ENCODE peak calls at places on chromosomes 4 and X, in six cellular contexts. One of them, this sample, is unnamed.
A peak's percentile ranks its signal among the peaks of the same experiment; 100 is the strongest.

GRCh38 chr4:53547983-53548382 is 43.3 kb downstream of the LNX1 start:
- DNase-seq in OCI-LY7: no peak
- DNase-seq in tibial artery: no peak
- DNase-seq in stomach: no peak
- DNase-seq in BJ: no peak
- DNase-seq in breast epithelium: no peak
- DNase-seq in this sample: no peak

GRCh38 chrX:151402719-151403390 is 5.8 kb downstream of the VMA21 start:
- DNase-seq in BJ: no peak
- DNase-seq in OCI-LY7: no peak
- DNase-seq in stomach: peak; percentile 54
- DNase-seq in tibial artery: no peak
- DNase-seq in breast epithelium: no peak
- DNase-seq in this sample: no peak

GRCh38 chr4:13851541-13851940 is 224.0 kb upstream of the BOD1L1 start:
- DNase-seq in stomach: no peak
- DNase-seq in breast epithelium: no peak
- DNase-seq in OCI-LY7: no peak
- DNase-seq in tibial artery: no peak
- DNase-seq in BJ: no peak
- DNase-seq in this sample: no peak

GRCh38 chr4:829761-830655 is 4.1 kb upstream of the CPLX1 start:
- DNase-seq in OCI-LY7: no peak
- DNase-seq in BJ: no peak
- DNase-seq in stomach: no peak
- DNase-seq in breast epithelium: no peak
- DNase-seq in tibial artery: peak; percentile 61
- DNase-seq in this sample: no peak

GRCh38 chr4:37597019-37597418 is 89.2 kb downstream of the RELL1 start:
- DNase-seq in tibial artery: no peak
- DNase-seq in OCI-LY7: no peak
- DNase-seq in stomach: no peak
- DNase-seq in breast epithelium: no peak
- DNase-seq in BJ: no peak
- DNase-seq in this sample: no peak

GRCh38 chr4:168574581-168575295 is 77.9 kb downstream of the PALLD start:
- DNase-seq in OCI-LY7: no peak
- DNase-seq in breast epithelium: no peak
- DNase-seq in stomach: no peak
- DNase-seq in tibial artery: no peak
- DNase-seq in BJ: no peak
- DNase-seq in this sample: no peak

GRCh38 chr4:1788254-1788973 is 4.7 kb upstream of the FGFR3 start:
- DNase-seq in tibial artery: no peak
- DNase-seq in stomach: no peak
- DNase-seq in breast epithelium: no peak
- DNase-seq in OCI-LY7: no peak
- DNase-seq in BJ: no peak
- DNase-seq in this sample: no peak

GRCh38 chrX:109624022-109624421 is 950 bp downstream of the KCNE5 start:
- DNase-seq in tibial artery: no peak
- DNase-seq in OCI-LY7: no peak
- DNase-seq in breast epithelium: no peak
- DNase-seq in stomach: no peak
- DNase-seq in BJ: no peak
- DNase-seq in this sample: no peak

GRCh38 chr4:63049726-63050125 is 1359.5 kb downstream of the TECRL start:
- DNase-seq in BJ: no peak
- DNase-seq in stomach: no peak
- DNase-seq in tibial artery: no peak
- DNase-seq in OCI-LY7: no peak
- DNase-seq in breast epithelium: no peak
- DNase-seq in this sample: no peak

GRCh38 chr4:86498560-86499166 is 95.5 kb upstream of the PTPN13 start:
- DNase-seq in OCI-LY7: peak; percentile 50
- DNase-seq in BJ: no peak
- DNase-seq in stomach: no peak
- DNase-seq in breast epithelium: no peak
- DNase-seq in tibial artery: no peak
- DNase-seq in this sample: no peak

GRCh38 chr4:26346203-26346620 is 25.4 kb downstream of the RBPJ start:
- DNase-seq in stomach: peak; percentile 40
- DNase-seq in BJ: no peak
- DNase-seq in tibial artery: no peak
- DNase-seq in breast epithelium: no peak
- DNase-seq in OCI-LY7: no peak
- DNase-seq in this sample: no peak

GRCh38 chr4:110184124-110184790 is 14.2 kb downstream of the ELOVL6 start:
- DNase-seq in breast epithelium: no peak
- DNase-seq in OCI-LY7: no peak
- DNase-seq in BJ: no peak
- DNase-seq in tibial artery: no peak
- DNase-seq in stomach: no peak
- DNase-seq in this sample: no peak

GRCh38 chr4:155371432-155372043 is 5.2 kb downstream of the MAP9 start:
- DNase-seq in tibial artery: no peak
- DNase-seq in stomach: no peak
- DNase-seq in OCI-LY7: peak; percentile 54
- DNase-seq in breast epithelium: no peak
- DNase-seq in BJ: no peak
- DNase-seq in this sample: no peak

GRCh38 chr4:53321151-53321987 is 44.5 kb downstream of the SCFD2 start:
- DNase-seq in BJ: peak; percentile 97
- DNase-seq in OCI-LY7: no peak
- DNase-seq in stomach: no peak
- DNase-seq in breast epithelium: no peak
- DNase-seq in tibial artery: no peak
- DNase-seq in this sample: peak; percentile 23

GRCh38 chr4:75398501-75398900 is 115.7 kb downstream of the RCHY1 start:
- DNase-seq in BJ: no peak
- DNase-seq in breast epithelium: no peak
- DNase-seq in tibial artery: no peak
- DNase-seq in stomach: no peak
- DNase-seq in OCI-LY7: no peak
- DNase-seq in this sample: no peak

GRCh38 chr4:4606321-4606720 is 64.5 kb upstream of the STX18 start:
- DNase-seq in stomach: no peak
- DNase-seq in BJ: no peak
- DNase-seq in breast epithelium: no peak
- DNase-seq in tibial artery: no peak
- DNase-seq in OCI-LY7: no peak
- DNase-seq in this sample: no peak

GRCh38 chr4:164313899-164314298 is 440.0 kb upstream of the SMIM31 start:
- DNase-seq in tibial artery: no peak
- DNase-seq in BJ: no peak
- DNase-seq in OCI-LY7: no peak
- DNase-seq in breast epithelium: no peak
- DNase-seq in stomach: no peak
- DNase-seq in this sample: no peak

GRCh38 chrX:123215397-123216089 is 31.5 kb downstream of the GRIA3 start:
- DNase-seq in breast epithelium: no peak
- DNase-seq in tibial artery: no peak
- DNase-seq in OCI-LY7: no peak
- DNase-seq in BJ: no peak
- DNase-seq in stomach: no peak
- DNase-seq in this sample: no peak

GRCh38 chr4:56972389-56972788 is 5.0 kb downstream of the NOA1 start:
- DNase-seq in OCI-LY7: no peak
- DNase-seq in stomach: no peak
- DNase-seq in tibial artery: no peak
- DNase-seq in breast epithelium: no peak
- DNase-seq in BJ: no peak
- DNase-seq in this sample: no peak

GRCh38 chr4:94480362-94480951 is 28.7 kb downstream of the PDLIM5 start:
- DNase-seq in breast epithelium: no peak
- DNase-seq in stomach: no peak
- DNase-seq in BJ: no peak
- DNase-seq in OCI-LY7: no peak
- DNase-seq in tibial artery: no peak
- DNase-seq in this sample: no peak

GRCh38 chrX:14476169-14476568 is 53.2 kb upstream of the GLRA2 start:
- DNase-seq in BJ: peak; percentile 23
- DNase-seq in stomach: no peak
- DNase-seq in OCI-LY7: no peak
- DNase-seq in breast epithelium: no peak
- DNase-seq in tibial artery: no peak
- DNase-seq in this sample: no peak

GRCh38 chr4:61985426-61985825 is 785.3 kb downstream of the ADGRL3 start:
- DNase-seq in stomach: no peak
- DNase-seq in tibial artery: no peak
- DNase-seq in BJ: no peak
- DNase-seq in breast epithelium: no peak
- DNase-seq in OCI-LY7: no peak
- DNase-seq in this sample: no peak

GRCh38 chrX:136094962-136095361 is 52.4 kb upstream of the FHL1 start:
- DNase-seq in OCI-LY7: no peak
- DNase-seq in BJ: no peak
- DNase-seq in stomach: no peak
- DNase-seq in tibial artery: no peak
- DNase-seq in breast epithelium: no peak
- DNase-seq in this sample: no peak

GRCh38 chr4:151530230-151530629 is 121.3 kb downstream of the FHIP1A start:
- DNase-seq in tibial artery: no peak
- DNase-seq in breast epithelium: no peak
- DNase-seq in BJ: peak; percentile 8
- DNase-seq in stomach: no peak
- DNase-seq in OCI-LY7: no peak
- DNase-seq in this sample: no peak

GRCh38 chrX:1205681-1206611 is 6.5 kb downstream of the CRLF2 start:
- DNase-seq in tibial artery: no peak
- DNase-seq in breast epithelium: no peak
- DNase-seq in OCI-LY7: peak; percentile 95
- DNase-seq in BJ: peak; percentile 78
- DNase-seq in stomach: no peak
- DNase-seq in this sample: no peak

GRCh38 chr4:140626982-140627381 is 58.2 kb upstream of the UCP1 start:
- DNase-seq in tibial artery: no peak
- DNase-seq in BJ: no peak
- DNase-seq in OCI-LY7: no peak
- DNase-seq in breast epithelium: no peak
- DNase-seq in stomach: no peak
- DNase-seq in this sample: no peak

DNA sequence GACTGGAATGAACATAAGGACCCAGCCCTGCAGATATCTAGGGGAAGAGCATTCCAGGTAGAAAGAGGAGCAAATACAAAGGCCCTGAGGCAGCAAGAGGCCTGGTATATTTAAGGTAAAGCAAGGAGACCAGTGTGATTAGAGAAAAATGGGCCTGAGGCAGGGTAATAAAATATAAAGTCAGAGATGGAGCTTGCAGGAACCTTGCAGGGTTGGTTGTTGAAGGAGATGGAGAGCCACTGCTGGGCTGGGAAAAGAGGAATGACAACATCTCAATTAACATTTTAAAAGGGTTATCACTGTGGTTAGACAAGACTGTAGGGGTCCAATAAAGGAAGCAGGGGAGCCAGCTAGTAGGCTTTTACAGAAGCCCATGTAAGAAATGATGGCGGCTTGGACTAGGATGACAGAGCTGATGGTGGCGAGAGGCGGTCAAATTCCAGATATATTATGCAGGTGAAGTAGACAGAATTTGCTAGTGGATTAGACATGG is 205.5 kb upstream of the MBNL3 start:
- DNase-seq in breast epithelium: no peak
- DNase-seq in stomach: no peak
- DNase-seq in OCI-LY7: no peak
- DNase-seq in tibial artery: no peak
- DNase-seq in BJ: no peak
- DNase-seq in this sample: no peak
- H3K4me3 ChIP-seq in breast epithelium: no peak overlapping the region
- H3K4me3 ChIP-seq in stomach: no peak overlapping the region
- H3K4me3 ChIP-seq in OCI-LY7: no peak overlapping the region
- H3K4me3 ChIP-seq in tibial artery: no peak overlapping the region
- H3K4me3 ChIP-seq in BJ: no peak overlapping the region
- H3K4me3 ChIP-seq in this sample: no peak overlapping the region

GRCh38 chr4:78441786-78442185 is 109.8 kb upstream of the ANXA3 start:
- DNase-seq in BJ: no peak
- DNase-seq in tibial artery: no peak
- DNase-seq in OCI-LY7: no peak
- DNase-seq in breast epithelium: no peak
- DNase-seq in stomach: no peak
- DNase-seq in this sample: no peak
- H3K36me3 ChIP-seq in BJ: no peaks in the 10 kb centered on the region
- H3K36me3 ChIP-seq in tibial artery: no peaks in the 10 kb centered on the region
- H3K36me3 ChIP-seq in OCI-LY7: no peaks in the 10 kb centered on the region
- H3K36me3 ChIP-seq in breast epithelium: no peaks in the 10 kb centered on the region
- H3K36me3 ChIP-seq in stomach: no peaks in the 10 kb centered on the region
- H3K36me3 ChIP-seq in this sample: no peaks in the 10 kb centered on the region

GRCh38 chrX:103215037-103215767 is at the start of gene BEX4:
- DNase-seq in OCI-LY7: no peak
- DNase-seq in stomach: peak; percentile 84
- DNase-seq in BJ: no peak
- DNase-seq in breast epithelium: peak; percentile 84
- DNase-seq in tibial artery: peak; percentile 86
- DNase-seq in this sample: no peak
- H3K4me3 ChIP-seq in OCI-LY7: no peak within 1 kb of the TSS
- H3K4me3 ChIP-seq in stomach: peak within 1 kb of the TSS; percentile 66
- H3K4me3 ChIP-seq in BJ: peak within 1 kb of the TSS; percentile 80
- H3K4me3 ChIP-seq in breast epithelium: peak within 1 kb of the TSS; percentile 84
- H3K4me3 ChIP-seq in tibial artery: peak within 1 kb of the TSS; percentile 78
- H3K4me3 ChIP-seq in this sample: peak within 1 kb of the TSS; percentile 81

GRCh38 chr4:47577779-47578553 is 92.9 kb downstream of the ATP10D start:
- DNase-seq in stomach: no peak
- DNase-seq in breast epithelium: no peak
- DNase-seq in tibial artery: no peak
- DNase-seq in OCI-LY7: no peak
- DNase-seq in BJ: peak; percentile 84
- DNase-seq in this sample: no peak
- H3K36me3 ChIP-seq in stomach: peaks cover 2% of the 10 kb centered on the region
- H3K36me3 ChIP-seq in breast epithelium: peaks cover 3% of the 10 kb centered on the region
- H3K36me3 ChIP-seq in tibial artery: peaks cover 68% of the 10 kb centered on the region
- H3K36me3 ChIP-seq in OCI-LY7: peaks cover 3% of the 10 kb centered on the region
- H3K36me3 ChIP-seq in BJ: peaks cover 18% of the 10 kb centered on the region
- H3K36me3 ChIP-seq in this sample: no peaks in the 10 kb centered on the region

GRCh38 chrX:23338334-23338733 is 3.7 kb downstream of the PTCHD1 start:
- DNase-seq in breast epithelium: no peak
- DNase-seq in BJ: no peak
- DNase-seq in stomach: no peak
- DNase-seq in tibial artery: no peak
- DNase-seq in OCI-LY7: no peak
- DNase-seq in this sample: no peak
- H3K4me3 ChIP-seq in breast epithelium: no peak overlapping the region
- H3K4me3 ChIP-seq in BJ: no peak overlapping the region
- H3K4me3 ChIP-seq in stomach: no peak overlapping the region
- H3K4me3 ChIP-seq in tibial artery: no peak overlapping the region
- H3K4me3 ChIP-seq in OCI-LY7: no peak overlapping the region
- H3K4me3 ChIP-seq in this sample: no peak overlapping the region

DNA sequence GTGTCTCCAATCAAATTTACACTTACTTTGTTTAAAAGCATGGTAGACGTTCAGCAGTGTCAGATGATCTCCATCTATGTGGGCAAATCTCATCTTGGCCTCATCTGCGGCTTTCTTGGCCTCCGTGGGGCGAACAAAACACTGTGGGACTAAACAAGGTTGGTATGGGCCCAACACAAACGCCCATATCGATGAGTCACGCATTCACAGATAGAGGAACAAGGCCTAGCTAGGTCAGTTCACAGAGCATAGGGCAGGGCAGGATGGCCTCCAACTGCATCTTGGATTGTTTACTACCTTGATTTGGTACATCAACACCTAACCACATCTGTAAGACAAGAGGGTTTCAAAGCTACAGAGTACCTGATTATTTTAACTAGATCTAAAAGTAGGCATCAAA is 47.3 kb downstream of the DHX15 start:
- DNase-seq in OCI-LY7: no peak
- DNase-seq in tibial artery: no peak
- DNase-seq in BJ: no peak
- DNase-seq in breast epithelium: no peak
- DNase-seq in stomach: no peak
- DNase-seq in this sample: no peak
- H3K36me3 ChIP-seq in OCI-LY7: peaks cover 100% of the 10 kb centered on the region
- H3K36me3 ChIP-seq in tibial artery: peaks cover 65% of the 10 kb centered on the region
- H3K36me3 ChIP-seq in BJ: peaks cover 7% of the 10 kb centered on the region
- H3K36me3 ChIP-seq in breast epithelium: peaks cover 10% of the 10 kb centered on the region
- H3K36me3 ChIP-seq in stomach: peaks cover 25% of the 10 kb centered on the region
- H3K36me3 ChIP-seq in this sample: peaks cover 3% of the 10 kb centered on the region